ENCODE peak calls at places on chromosomes 4 and X, in ten cellular contexts. X, J, V, N, T, R, Y, M, W and O are unnamed samples.

GRCh38 chrX:124239324-124239723 is 93.1 kb upstream of the TEX13D start:
- DNase-seq in X (no peak), J (no peak), V (no peak), N (no peak), T (no peak), R (no peak), Y (no peak), M (no peak), W (no peak), O (no peak)

GRCh38 chr4:110087116-110087708 is 111.2 kb downstream of the ELOVL6 start:
- DNase-seq in X (no peak), J (no peak), V (no peak), N (no peak), T (no peak), R (no peak), Y (no peak), M (no peak), W (no peak), O (no peak)

GRCh38 chrX:50827996-50828395 is 14.0 kb upstream of the SHROOM4 start:
- DNase-seq in X (no peak), J (no peak), V (no peak), N (no peak), T (no peak), R (no peak), Y (no peak), M (peak), W (no peak), O (no peak)

GRCh38 chr4:80035336-80035735 is 37.7 kb downstream of the ANTXR2 start:
- DNase-seq in X (peak), J (peak), V (no peak), N (no peak), T (no peak), R (no peak), Y (no peak), M (no peak), W (no peak), O (no peak)

GRCh38 chr4:51884606-51885005 is 41.7 kb downstream of the DCUN1D4 start:
- DNase-seq in X (no peak), J (no peak), V (no peak), N (no peak), T (no peak), R (no peak), Y (no peak), M (no peak), W (no peak), O (no peak)

GRCh38 chr4:5804656-5805055 is 88.2 kb downstream of the CRMP1 start:
- DNase-seq in X (no peak), J (no peak), V (no peak), N (no peak), T (no peak), R (no peak), Y (no peak), M (no peak), W (no peak), O (no peak)

GRCh38 chr4:100289530-100289888 is 99.2 kb upstream of the DDIT4L start:
- DNase-seq in X (no peak), J (no peak), V (no peak), N (no peak), T (no peak), R (no peak), Y (no peak), M (no peak), W (no peak), O (no peak)

GRCh38 chr4:109425405-109425804 is 8.2 kb upstream of the SEC24B start:
- DNase-seq in X (no peak), J (no peak), V (no peak), N (no peak), T (no peak), R (no peak), Y (no peak), M (no peak), W (no peak), O (no peak)

GRCh38 chrX:17595456-17596035 is 141.7 kb upstream of the SCML1 start:
- DNase-seq in X (no peak), J (no peak), V (no peak), N (no peak), T (no peak), R (no peak), Y (no peak), M (peak), W (no peak), O (no peak)

GRCh38 chr4:73707918-73708577 is 32.3 kb upstream of the CXCL8 start:
- DNase-seq in X (peak), J (no peak), V (no peak), N (peak), T (no peak), R (peak), Y (peak), M (peak), W (peak), O (no peak)

GRCh38 chr4:133058701-133059100 is 90.4 kb upstream of the PCDH10 start:
- DNase-seq in X (no peak), J (no peak), V (no peak), N (no peak), T (no peak), R (no peak), Y (no peak), M (no peak), W (no peak), O (no peak)

GRCh38 chr4:80153800-80154546 is 43.3 kb upstream of the PRDM8 start:
- DNase-seq in X (no peak), J (no peak), V (no peak), N (no peak), T (no peak), R (no peak), Y (no peak), M (no peak), W (no peak), O (no peak)

GRCh38 chr4:175671491-175671934 is 140.6 kb downstream of the GPM6A start:
- DNase-seq in X (peak), J (no peak), V (no peak), N (no peak), T (no peak), R (no peak), Y (no peak), M (peak), W (no peak), O (no peak)

GRCh38 chr4:2292679-2293108 is 30.8 kb upstream of the MXD4 start:
- DNase-seq in X (no peak), J (no peak), V (no peak), N (no peak), T (no peak), R (no peak), Y (no peak), M (no peak), W (no peak), O (no peak)

GRCh38 chr4:929970-930625 is 2.0 kb downstream of the GAK start:
- DNase-seq in X (peak), J (peak), V (no peak), N (no peak), T (no peak), R (no peak), Y (no peak), M (no peak), W (no peak), O (no peak)

GRCh38 chr4:22667332-22667731 is 25.4 kb upstream of the GBA3 start:
- DNase-seq in X (no peak), J (no peak), V (no peak), N (no peak), T (no peak), R (no peak), Y (no peak), M (no peak), W (no peak), O (no peak)

GRCh38 chrX:97322401-97322800 is 438.7 kb downstream of the RPA4 start:
- DNase-seq in X (no peak), J (no peak), V (no peak), N (no peak), T (no peak), R (no peak), Y (no peak), M (no peak), W (no peak), O (no peak)

DNA sequence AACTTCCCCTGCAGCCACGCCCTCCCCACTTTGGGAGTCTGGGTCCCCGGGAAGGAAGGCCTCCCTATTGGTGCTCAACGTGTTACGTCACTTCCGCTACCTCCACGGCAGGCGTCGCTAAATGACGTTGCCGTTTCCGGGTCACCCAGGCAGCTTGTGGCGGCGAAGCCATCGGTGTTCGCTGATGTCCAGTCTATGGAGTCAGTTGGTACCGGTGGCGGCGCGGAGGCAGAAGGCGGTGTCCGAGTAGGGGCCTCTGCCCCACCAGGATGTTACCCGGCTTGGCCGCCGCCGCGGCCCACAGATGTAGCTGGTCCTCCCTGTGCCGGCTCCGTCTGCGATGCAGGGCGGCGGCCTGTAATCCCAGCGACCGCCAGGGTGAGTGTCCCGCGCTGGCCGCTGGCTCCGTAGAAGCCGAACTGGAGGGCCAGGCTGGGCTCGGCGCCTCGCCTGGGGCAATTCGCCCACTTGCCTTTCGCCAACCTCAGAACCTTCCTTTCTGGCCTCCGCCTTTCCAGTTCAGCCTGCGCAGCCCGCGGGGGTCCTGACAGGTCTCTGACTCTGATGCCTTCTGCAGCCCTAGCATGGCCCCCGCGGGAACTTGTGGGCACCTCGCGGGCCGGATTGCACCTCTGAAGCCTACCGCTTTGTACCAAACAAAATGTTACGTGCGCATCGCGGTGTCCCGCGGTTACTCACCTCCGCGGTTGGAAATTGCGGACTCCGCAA is at the start of gene SLC30A9:
- DNase-seq in X (peak), J (peak), V (peak), N (peak), T (peak), R (peak), Y (peak), M (peak), W (peak), O (peak)
- TF ChIP-seq POLR2A in X (peak), J (peak), V (peak), N (peak), T (peak), R (peak), Y (peak), M (peak), W (no peak), O (peak)

GRCh38 chrX:49040376-49040955 is 2.7 kb downstream of the TFE3 start:
- DNase-seq in X (no peak), J (no peak), V (no peak), N (no peak), T (no peak), R (no peak), Y (peak), M (peak), W (no peak), O (no peak)
- TF ChIP-seq POLR2A in X (no peak), J (no peak), V (no peak), N (no peak), T (no peak), R (no peak), Y (no peak), M (no peak), W (no peak), O (no peak)

DNA sequence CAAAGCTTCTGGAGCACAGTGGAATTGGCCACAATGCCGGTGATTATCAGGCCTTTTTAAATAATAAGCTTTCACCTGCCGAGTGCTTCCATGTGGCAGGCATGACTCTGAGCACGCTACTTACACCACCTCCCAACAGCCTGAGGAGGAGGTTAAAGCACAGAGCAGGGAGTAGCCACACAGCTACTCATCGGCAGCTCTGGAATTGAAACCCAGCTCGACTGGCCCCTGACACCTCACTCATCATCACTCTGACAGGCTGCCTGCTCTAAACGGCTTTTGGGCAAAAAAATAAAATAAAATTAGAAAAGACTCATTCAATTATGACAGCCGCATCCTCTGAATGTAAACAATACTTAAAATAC is 326.4 kb upstream of the NOCT start:
- DNase-seq in X (no peak), J (no peak), V (no peak), N (no peak), T (no peak), R (no peak), Y (no peak), M (no peak), W (no peak), O (no peak)
- TF ChIP-seq POLR2A in X (no peak), J (no peak), V (no peak), N (no peak), T (no peak), R (no peak), Y (no peak), M (no peak), W (no peak), O (no peak)

GRCh38 chrX:107676559-107677378 is 48.5 kb downstream of the PRPS1 start:
- DNase-seq in X (peak), J (no peak), V (no peak), N (peak), T (no peak), R (peak), Y (peak), M (peak), W (peak), O (no peak)
- TF ChIP-seq POLR2A in X (peak), J (no peak), V (no peak), N (peak), T (peak), R (peak), Y (peak), M (peak), W (no peak), O (no peak)

DNA sequence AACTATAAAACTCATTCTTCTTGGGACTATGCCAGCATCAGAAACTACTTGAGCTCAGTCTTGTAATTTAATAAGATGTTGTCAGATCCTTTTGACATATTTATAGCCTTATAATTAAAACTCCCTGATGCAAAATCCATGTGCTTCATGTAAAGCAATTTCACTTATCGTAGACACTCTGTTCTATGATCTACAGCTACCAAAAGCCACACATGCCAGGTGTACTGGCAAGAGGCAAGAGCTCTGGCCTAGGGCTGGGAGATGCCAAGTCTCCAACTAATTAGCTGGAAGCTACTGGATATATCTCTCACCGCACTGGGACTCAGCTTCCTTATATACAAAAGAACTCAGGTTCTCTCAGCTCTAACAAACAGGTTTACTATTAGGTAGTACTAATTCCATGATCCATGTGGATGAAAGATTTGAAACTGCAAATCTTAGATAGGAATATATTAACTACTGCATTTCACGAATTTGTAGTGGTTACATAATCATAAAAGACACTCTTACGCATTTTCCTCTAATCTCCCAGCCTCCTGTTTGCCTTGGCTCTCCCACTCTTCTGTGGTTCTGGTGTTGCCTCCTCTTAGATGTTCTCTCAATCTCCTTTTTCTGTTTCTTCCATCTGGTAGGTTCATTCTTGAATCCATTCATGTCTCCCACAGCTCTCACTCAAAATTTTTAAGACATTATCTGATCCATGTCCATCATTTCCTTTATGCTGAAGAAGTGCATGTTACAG is 103.0 kb downstream of the HHIP start:
- DNase-seq in X (no peak), J (no peak), V (no peak), N (no peak), T (no peak), R (no peak), Y (no peak), M (no peak), W (no peak), O (no peak)
- TF ChIP-seq POLR2A in X (no peak), J (no peak), V (no peak), N (no peak), T (no peak), R (no peak), Y (no peak), M (no peak), W (no peak), O (no peak)

DNA sequence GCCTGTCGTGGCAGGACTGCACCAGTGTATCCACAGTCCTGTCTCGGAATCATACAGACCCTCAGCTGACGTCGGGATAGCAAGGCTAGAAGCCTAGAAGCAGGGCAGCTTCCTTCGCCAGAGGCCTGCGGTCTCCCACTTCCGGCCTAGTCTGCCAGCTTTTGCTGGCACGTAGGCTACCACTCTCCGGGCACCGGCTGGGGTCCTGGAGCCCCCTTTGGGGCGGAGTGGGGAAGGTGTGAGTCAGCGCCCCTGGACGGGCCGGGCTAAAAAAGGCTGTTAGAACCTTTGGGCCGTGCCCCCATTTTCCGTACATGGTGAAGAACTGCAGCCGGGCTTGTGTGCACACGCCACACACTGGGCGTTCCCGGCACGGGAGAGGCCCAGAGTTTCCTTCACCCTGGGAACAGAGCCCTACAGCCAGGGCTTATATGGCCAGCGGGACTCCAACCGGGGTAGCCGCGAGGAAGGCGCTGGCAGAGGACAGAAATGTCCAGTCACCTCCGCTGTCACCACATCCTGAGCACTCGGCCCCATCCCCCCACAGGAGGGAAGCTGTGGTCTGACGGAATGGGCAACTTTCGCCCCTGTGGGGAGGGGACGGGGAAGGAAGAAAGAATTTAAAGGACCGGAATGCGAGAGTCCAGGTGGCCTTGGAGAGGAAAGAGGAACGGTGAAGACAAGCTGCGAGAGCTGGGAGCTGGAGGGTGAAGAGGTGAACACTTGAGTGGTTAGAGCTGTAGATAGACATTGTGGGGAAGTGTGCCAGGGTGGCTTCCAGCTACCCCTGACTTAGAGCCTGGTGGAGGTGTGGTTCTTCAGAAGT is 4.6 kb downstream of the MAGIX start:
- DNase-seq in X (peak), J (no peak), V (no peak), N (peak), T (peak), R (peak), Y (peak), M (no peak), W (no peak), O (no peak)
- TF ChIP-seq POLR2A in X (no peak), J (no peak), V (no peak), N (peak), T (no peak), R (peak), Y (no peak), M (no peak), W (no peak), O (no peak)

GRCh38 chr4:174283507-174284180 is at the start of the genes CEP44 and FBXO8:
- DNase-seq in X (peak), J (peak), V (no peak), N (peak), T (peak), R (peak), Y (peak), M (peak), W (peak), O (peak)
- TF ChIP-seq POLR2A in X (peak), J (peak), V (peak), N (peak), T (peak), R (peak), Y (no peak), M (no peak), W (no peak), O (peak)

GRCh38 chrX:48786825-48787538 is 592 bp downstream of the GATA1 start:
- DNase-seq in X (no peak), J (no peak), V (no peak), N (no peak), T (no peak), R (no peak), Y (no peak), M (no peak), W (no peak), O (no peak)
- TF ChIP-seq POLR2A in X (no peak), J (no peak), V (no peak), N (peak), T (no peak), R (no peak), Y (no peak), M (no peak), W (no peak), O (no peak)

GRCh38 chrX:21840199-21840557 is 761 bp downstream of the MBTPS2 start:
- DNase-seq in X (no peak), J (no peak), V (no peak), N (peak), T (no peak), R (no peak), Y (no peak), M (no peak), W (no peak), O (no peak)

GRCh38 chrX:21843179-21843578 is 3.8 kb downstream of the MBTPS2 start:
- DNase-seq in X (no peak), J (peak), V (no peak), N (no peak), T (no peak), R (no peak), Y (no peak), M (peak), W (no peak), O (no peak)

GRCh38 chrX:21837056-21837455 is 2.4 kb upstream of the MBTPS2 start:
- DNase-seq in X (no peak), J (no peak), V (no peak), N (no peak), T (no peak), R (no peak), Y (no peak), M (no peak), W (no peak), O (no peak)

GRCh38 chrX:21838937-21839333 is 482 bp upstream of the MBTPS2 start:
- DNase-seq in X (no peak), J (peak), V (no peak), N (no peak), T (no peak), R (no peak), Y (no peak), M (peak), W (no peak), O (no peak)

GRCh38 chrX:21839334-21840198 is at the start of gene MBTPS2:
- DNase-seq in X (peak), J (peak), V (peak), N (peak), T (peak), R (peak), Y (peak), M (peak), W (peak), O (peak)
- TF ChIP-seq POLR2A in X (peak), J (peak), V (peak), N (peak), T (peak), R (peak), Y (peak), M (peak), W (no peak), O (peak)